ENCODE peak calls at places on chromosome 18, in six cellular contexts. P is T-cell, F is GM12865, X is K562, U is naive B cell, E is NCI-H1048. W is an unnamed sample.

GRCh38 chr18:40283560-40283959 is 1671.5 kb upstream of the PIK3C3 start:
- DNase-seq in U (no peak), X (no peak), E (no peak), F (no peak), P (no peak), W (no peak)

GRCh38 chr18:75291460-75291859 is 80.9 kb downstream of the TSHZ1 start:
- DNase-seq in P (no peak), U (no peak), E (no peak), F (no peak), X (no peak), W (no peak)

GRCh38 chr18:48990497-48991298 is 39.9 kb upstream of the SMAD7 start:
- DNase-seq in P (no peak), X (peak), U (no peak), F (no peak), E (no peak), W (no peak)

GRCh38 chr18:21571763-21572162 is 28.7 kb downstream of the ESCO1 start:
- DNase-seq in F (no peak), P (no peak), E (no peak), X (no peak), U (no peak), W (no peak)

GRCh38 chr18:51448949-51449348 is 251.5 kb upstream of the MEX3C start:
- DNase-seq in X (no peak), U (no peak), P (no peak), F (no peak), E (no peak), W (no peak)

GRCh38 chr18:45169610-45170009 is 445.7 kb upstream of the SLC14A2 start:
- DNase-seq in P (no peak), F (no peak), X (no peak), E (no peak), U (no peak), W (no peak)

GRCh38 chr18:31878358-31878757 is 64.6 kb downstream of the TRAPPC8 start:
- DNase-seq in P (no peak), F (no peak), E (no peak), U (no peak), X (no peak), W (no peak)

GRCh38 chr18:12745095-12745820 is 42.4 kb downstream of the PSMG2 start:
- DNase-seq in X (no peak), P (no peak), U (no peak), F (no peak), E (no peak), W (no peak)

GRCh38 chr18:4352746-4353522 is 102.2 kb downstream of the DLGAP1 start:
- DNase-seq in F (no peak), U (no peak), P (no peak), E (no peak), X (no peak), W (no peak)

GRCh38 chr18:11512096-11513030 is 97.0 kb upstream of the SLC35G4 start:
- DNase-seq in E (no peak), U (no peak), P (no peak), F (peak), X (no peak), W (no peak)

W was measured in activated T-helper 2 cell treated with anti-CD3 and anti-CD28 coated beads, Interferon-gamma antibody, Interleukin-2, Interleukin-4, amounts not matched to agents 10 μg/mL and 5 μg/mL and 100 μg/mL, durations not matched to agents 14 hours and 24 hours and 36 hours.